ENCODE peak calls at places on chromosome 12, in ten cellular contexts. M, V, Y, W, L, D, N, Q, X and J are unnamed samples.
A peak's percentile ranks its signal among the peaks of the same experiment; 100 is the strongest.

GRCh38 chr12:69682136-69682755 is 16.9 kb downstream of the BEST3 start:
- DNase-seq in M (no peak), V (no peak), Y (no peak), W (no peak), L (no peak), D (no peak), N (no peak), Q (no peak), X (no peak), J (no peak)

GRCh38 chr12:71665109-71665476 is 992 bp downstream of the THAP2 start:
- DNase-seq in M (no peak), V (no peak), Y (no peak), W (no peak), L (peak; percentile 14), D (no peak), N (no peak), Q (no peak), X (no peak), J (no peak)

GRCh38 chr12:41992029-41992428 is 152.6 kb downstream of the GXYLT1 start:
- DNase-seq in M (no peak), V (no peak), Y (no peak), W (no peak), L (no peak), D (no peak), N (no peak), Q (no peak), X (peak; percentile 13), J (no peak)

GRCh38 chr12:54865683-54866324 is 11.5 kb downstream of the MUCL1 start:
- DNase-seq in M (no peak), V (no peak), Y (no peak), W (no peak), L (no peak), D (no peak), N (no peak), Q (no peak), X (no peak), J (no peak)

GRCh38 chr12:93279849-93280412 is 97.8 kb upstream of the NUDT4 start:
- DNase-seq in M (no peak), V (no peak), Y (no peak), W (no peak), L (no peak), D (no peak), N (peak; percentile 37), Q (no peak), X (no peak), J (no peak)

GRCh38 chr12:65430571-65431306 is 152.3 kb downstream of the MSRB3 start:
- DNase-seq in M (no peak), V (no peak), Y (no peak), W (no peak), L (no peak), D (peak; percentile 62), N (peak; percentile 63), Q (peak; percentile 85), X (peak; percentile 26), J (no peak)

GRCh38 chr12:50232771-50233209 is 50.5 kb downstream of the LIMA1 start:
- DNase-seq in M (no peak), V (no peak), Y (no peak), W (no peak), L (no peak), D (no peak), N (no peak), Q (no peak), X (no peak), J (no peak)

GRCh38 chr12:68439368-68440045 is 107.3 kb upstream of the MDM1 start:
- DNase-seq in M (no peak), V (no peak), Y (no peak), W (no peak), L (no peak), D (peak; percentile 50), N (no peak), Q (no peak), X (no peak), J (no peak)

GRCh38 chr12:101759396-101760047 is 20.3 kb upstream of the SYCP3 start:
- DNase-seq in M (no peak), V (no peak), Y (no peak), W (no peak), L (peak; percentile 17), D (peak; percentile 52), N (peak; percentile 35), Q (peak; percentile 14), X (peak; percentile 24), J (no peak)

GRCh38 chr12:96237035-96237434 is 42.9 kb downstream of the ELK3 start:
- DNase-seq in M (no peak), V (no peak), Y (no peak), W (no peak), L (no peak), D (no peak), N (no peak), Q (peak; percentile 47), X (no peak), J (no peak)

GRCh38 chr12:90290980-90291975 is 582.6 kb upstream of the ATP2B1 start:
- DNase-seq in M (no peak), V (no peak), Y (no peak), W (no peak), L (no peak), D (no peak), N (no peak), Q (no peak), X (no peak), J (no peak)

GRCh38 chr12:106342397-106343212 is 14.9 kb upstream of the POLR3B start:
- DNase-seq in M (peak; percentile 89), V (peak; percentile 65), Y (no peak), W (peak; percentile 88), L (peak; percentile 74), D (peak; percentile 65), N (peak; percentile 75), Q (peak; percentile 70), X (peak; percentile 36), J (no peak)

GRCh38 chr12:7642876-7643309 is 22.8 kb downstream of the APOBEC1 start:
- DNase-seq in M (no peak), V (no peak), Y (no peak), W (no peak), L (no peak), D (peak; percentile 41), N (no peak), Q (no peak), X (peak; percentile 28), J (no peak)

GRCh38 chr12:47870175-47870781 is 34.5 kb downstream of the VDR start:
- DNase-seq in M (peak; percentile 82), V (no peak), Y (peak; percentile 51), W (peak; percentile 79), L (no peak), D (no peak), N (no peak), Q (no peak), X (no peak), J (no peak)

GRCh38 chr12:106328735-106329134 is 26.2 kb downstream of the TCP11L2 start:
- DNase-seq in M (no peak), V (no peak), Y (no peak), W (no peak), L (no peak), D (no peak), N (no peak), Q (no peak), X (no peak), J (no peak)

DNA sequence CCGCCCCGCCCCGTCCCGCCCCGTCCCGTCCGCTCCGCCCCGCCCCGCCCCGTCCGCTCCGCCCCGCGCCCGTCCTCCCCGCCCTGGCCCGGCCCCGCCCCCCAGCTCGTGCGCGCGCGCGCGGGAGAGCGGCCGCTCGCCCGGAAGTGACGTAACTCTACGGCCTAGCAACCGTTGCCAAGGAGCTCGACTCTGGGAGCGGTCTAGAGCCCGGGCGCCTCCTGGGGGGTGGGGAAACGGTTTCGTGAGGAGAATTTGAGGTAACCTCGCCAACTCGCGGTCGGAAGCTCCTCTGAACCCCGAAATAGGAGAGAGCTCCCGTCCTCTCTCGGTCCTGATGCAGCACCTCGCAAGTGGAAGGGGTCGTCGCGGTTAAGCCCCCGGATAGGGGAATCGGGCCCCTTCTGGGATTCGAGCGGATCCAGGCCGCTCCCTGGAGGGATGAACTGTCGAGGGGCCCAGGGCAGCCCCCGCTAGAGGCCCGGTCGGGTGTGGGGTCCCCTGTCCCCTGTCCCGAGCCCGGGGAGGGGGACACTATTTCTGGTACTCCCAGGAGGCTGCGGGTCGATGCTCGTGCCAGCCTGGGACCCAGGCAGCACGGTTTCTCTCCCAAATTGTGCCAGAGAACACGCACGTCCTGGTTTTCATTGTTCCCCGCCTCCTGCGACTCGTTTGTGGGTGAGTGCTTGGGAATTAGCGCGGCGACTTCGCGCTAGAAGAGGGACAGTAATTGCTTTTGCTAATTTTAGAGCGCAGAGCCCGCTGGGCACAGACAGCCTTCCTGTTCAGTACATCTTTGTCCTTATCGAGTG is at the start of gene IFT81:
- DNase-seq in M (peak; percentile 98), V (peak; percentile 95), Y (peak; percentile 96), W (peak; percentile 97), L (peak; percentile 95), D (peak; percentile 93), N (peak; percentile 90), Q (peak; percentile 72), X (peak; percentile 98), J (peak; percentile 94)
- TF ChIP-seq CTCF in M (no peak), V (no peak), Y (no peak), W (no peak), L (peak; percentile 14), D (no peak), N (no peak), Q (no peak), X (no peak), J (peak; percentile 33)

GRCh38 chr12:130661501-130662255 is 54.4 kb downstream of the RIMBP2 start:
- DNase-seq in M (no peak), V (no peak), Y (no peak), W (no peak), L (no peak), D (no peak), N (no peak), Q (no peak), X (no peak), J (no peak)
- TF ChIP-seq CTCF in M (no peak), V (no peak), Y (no peak), W (no peak), L (no peak), D (no peak), N (no peak), Q (no peak), X (no peak), J (no peak)

GRCh38 chr12:75086086-75087038 is 123.3 kb downstream of the KCNC2 start:
- DNase-seq in M (no peak), V (no peak), Y (no peak), W (no peak), L (peak; percentile 2), D (peak; percentile 14), N (peak; percentile 1), Q (peak; percentile 78), X (no peak), J (no peak)

DNA sequence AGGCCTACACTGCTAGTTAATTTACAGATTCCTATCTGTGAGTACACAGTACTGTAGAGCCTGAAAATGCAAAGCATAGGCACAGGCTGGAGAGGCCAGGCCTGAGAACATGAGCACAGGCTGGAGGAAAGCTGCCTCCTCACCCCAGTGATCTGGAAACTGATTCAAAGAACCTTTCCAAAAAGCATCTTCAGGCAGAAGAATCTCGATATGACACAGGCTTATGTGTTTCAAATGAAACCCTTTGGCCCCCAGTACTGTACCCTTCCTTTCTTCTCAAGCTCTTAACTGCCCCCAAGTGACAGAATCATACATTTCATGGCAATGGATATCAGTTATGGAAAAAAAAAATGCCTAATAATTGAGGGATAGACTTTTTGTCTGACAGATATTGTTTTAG is 122.0 kb downstream of the KCNC2 start:
- DNase-seq in M (no peak), V (no peak), Y (peak; percentile 11), W (no peak), L (no peak), D (peak; percentile 4), N (no peak), Q (no peak), X (peak; percentile 20), J (no peak)
- TF ChIP-seq CTCF in M (no peak), V (no peak), Y (no peak), W (no peak), L (no peak), D (no peak), N (no peak), Q (no peak), X (peak; percentile 30), J (peak; percentile 33)

GRCh38 chr12:15276088-15276698 is 46.1 kb upstream of the PTPRO start:
- DNase-seq in M (no peak), V (no peak), Y (no peak), W (no peak), L (peak; percentile 29), D (peak; percentile 59), N (peak; percentile 29), Q (peak; percentile 10), X (peak; percentile 41), J (no peak)
- TF ChIP-seq CTCF in M (peak; percentile 43), V (peak; percentile 69), Y (peak; percentile 84), W (peak; percentile 81), L (peak; percentile 71), D (peak; percentile 64), N (peak; percentile 79), Q (peak; percentile 63), X (peak; percentile 59), J (peak; percentile 92)